ENCODE peak calls at places on chromosomes 5 and 9, in four cellular contexts. T is SK-N-SH, H is GM13977, Y is MM.1S. R is an unnamed sample.

GRCh38 chr5:173567548-173567947 is 48.9 kb downstream of the BOD1 start:
- DNase-seq in Y (no peak), H (no peak), T (no peak), R (no peak)

GRCh38 chr9:95197692-95198271 is 119.7 kb downstream of the FANCC start:
- DNase-seq in H (no peak), Y (no peak), T (no peak), R (no peak)

GRCh38 chr5:9644630-9645029 is 14.5 kb upstream of the TAS2R1 start:
- DNase-seq in T (no peak), Y (no peak), H (no peak), R (no peak)

GRCh38 chr5:147190236-147190815 is 44.5 kb upstream of the STK32A start:
- DNase-seq in Y (no peak), T (no peak), H (no peak), R (no peak)

GRCh38 chr5:177473461-177473991 is at the start of gene DBN1:
- DNase-seq in T (peak), Y (no peak), H (peak), R (peak)

GRCh38 chr5:80174790-80175189 is 81.1 kb downstream of the SERINC5 start:
- DNase-seq in T (no peak), Y (no peak), H (no peak), R (no peak)

GRCh38 chr9:129763235-129763917 is 10.5 kb upstream of the PTGES start:
- DNase-seq in Y (no peak), H (no peak), T (no peak), R (no peak)

GRCh38 chr9:91116226-91116625 is 245.5 kb downstream of the AUH start:
- DNase-seq in H (no peak), T (no peak), Y (no peak), R (no peak)

GRCh38 chr5:125863579-125863978 is 559.6 kb upstream of the GRAMD2B start:
- DNase-seq in H (no peak), T (no peak), Y (no peak), R (no peak)

GRCh38 chr5:165333623-165334022 is 1828.2 kb downstream of the MAT2B start:
- DNase-seq in H (no peak), Y (no peak), T (no peak), R (no peak)

GRCh38 chr9:98083566-98084135 is 27.1 kb downstream of the NANS start:
- DNase-seq in Y (no peak), H (no peak), T (no peak), R (no peak)

GRCh38 chr5:72451771-72452505 is 55.3 kb downstream of the ZNF366 start:
- DNase-seq in H (peak), Y (no peak), T (peak), R (peak)

GRCh38 chr5:473344-474192 is 30.6 kb downstream of the EXOC3 start:
- DNase-seq in T (peak), H (peak), Y (no peak), R (no peak)

GRCh38 chr5:149267241-149267973 is 4.3 kb upstream of the AFAP1L1 start:
- DNase-seq in Y (no peak), H (no peak), T (no peak), R (no peak)

DNA sequence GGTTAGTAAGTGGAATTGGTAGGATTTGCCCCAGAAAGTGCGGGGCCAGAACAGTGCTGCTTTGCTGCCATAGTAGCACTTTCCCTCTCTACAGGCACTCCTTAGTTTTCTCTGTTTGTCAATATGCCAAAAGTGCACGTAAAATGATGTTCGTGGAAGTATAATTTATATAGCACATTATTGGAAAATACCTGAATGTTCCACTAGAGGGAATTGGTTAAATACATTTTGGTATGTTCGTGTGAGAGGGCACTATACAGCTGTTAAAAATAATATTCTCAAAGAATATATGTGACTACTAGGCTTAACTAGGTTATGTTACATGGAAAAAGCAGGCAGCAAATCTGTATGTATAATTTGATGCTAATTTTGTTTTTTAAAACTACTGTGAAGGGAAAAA is 184.0 kb upstream of the GDNF start:
- DNase-seq in H (no peak), Y (no peak), T (no peak), R (no peak)
- TF ChIP-seq CTCF in H (peak), Y (peak), T (peak), R (no peak)

DNA sequence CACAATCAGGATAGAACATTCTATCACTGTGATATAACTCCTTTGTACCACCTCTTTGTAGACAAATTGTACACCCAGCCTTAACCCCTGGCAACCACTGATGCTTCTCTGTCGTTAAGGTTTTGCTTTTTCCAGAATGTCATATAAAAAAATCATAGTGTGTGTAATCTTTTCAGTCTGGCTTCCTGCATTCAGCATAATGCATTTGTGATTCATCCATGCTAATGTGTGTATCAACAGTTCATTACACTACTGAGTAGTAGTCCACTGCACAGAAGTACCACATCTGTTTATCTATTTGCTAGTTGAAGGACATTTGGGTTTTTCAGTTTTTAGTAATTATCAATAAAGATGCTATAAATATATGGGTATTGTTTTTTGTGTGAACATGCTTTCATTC is 81.2 kb downstream of the ARSB start:
- DNase-seq in H (no peak), Y (no peak), T (no peak), R (no peak)
- TF ChIP-seq CTCF in H (no peak), Y (no peak), T (no peak), R (no peak)

GRCh38 chr9:134449180-134449916 is 123.1 kb downstream of the RXRA start:
- DNase-seq in Y (peak), T (peak), H (peak), R (peak)
- TF ChIP-seq CTCF in Y (peak), T (peak), H (peak), R (peak)

GRCh38 chr5:112691758-112692157 is 45.9 kb upstream of the APC start:
- DNase-seq in T (peak), Y (peak), H (peak), R (peak)
- TF ChIP-seq CTCF in T (peak), Y (peak), H (peak), R (peak)

GRCh38 chr9:69174645-69175487 is 789 bp downstream of the TJP2 start:
- DNase-seq in H (peak), Y (peak), T (peak), R (peak)
- TF ChIP-seq CTCF in H (no peak), Y (no peak), T (no peak), R (no peak)

GRCh38 chr9:133665096-133665495 is 28.9 kb downstream of the DBH start:
- DNase-seq in T (no peak), Y (no peak), H (no peak), R (no peak)
- TF ChIP-seq CTCF in T (no peak), Y (no peak), H (no peak), R (no peak)

GRCh38 chr9:122011818-122012498 is 81.2 kb downstream of the TTLL11 start:
- DNase-seq in H (no peak), Y (no peak), T (no peak), R (no peak)

GRCh38 chr9:122020398-122020797 is 72.7 kb downstream of the TTLL11 start:
- DNase-seq in T (no peak), Y (no peak), H (no peak), R (no peak)

GRCh38 chr9:122016309-122016708 is 76.8 kb downstream of the TTLL11 start:
- DNase-seq in Y (no peak), T (no peak), H (no peak), R (no peak)

GRCh38 chr9:122015165-122015821 is 77.8 kb downstream of the TTLL11 start:
- DNase-seq in T (no peak), Y (no peak), H (no peak), R (no peak)

GRCh38 chr9:122016789-122017188 is 76.3 kb downstream of the TTLL11 start:
- DNase-seq in H (no peak), T (no peak), Y (no peak), R (no peak)
- TF ChIP-seq CTCF in H (no peak), T (peak), Y (no peak), R (peak)

R was measured in GM13976.